ENCODE peak calls at places on chromosomes 6 and 20, in four cellular contexts. T is brain microvascular endothelial cell, N is psoas muscle, L is astrocyte. Y is an unnamed sample.

GRCh38 chr6:160238786-160239751 is 19.6 kb downstream of the SLC22A2 start:
- DNase-seq in T (no peak), N (no peak), L (no peak), Y (no peak)

GRCh38 chr6:77466055-77467028 is 3.1 kb upstream of the HTR1B start:
- DNase-seq in T (peak; percentile 81), N (peak; percentile 48), L (peak; percentile 51), Y (peak; percentile 40)

GRCh38 chr6:161079566-161080262 is 88.1 kb downstream of the MAP3K4 start:
- DNase-seq in T (peak; percentile 84), N (no peak), L (peak; percentile 92), Y (no peak)

GRCh38 chr6:112018619-112019416 is 35.1 kb upstream of the CCN6 start:
- DNase-seq in T (peak; percentile 42), N (peak; percentile 70), L (no peak), Y (no peak)

GRCh38 chr6:131353876-131354275 is 218.6 kb downstream of the AKAP7 start:
- DNase-seq in T (no peak), N (no peak), L (no peak), Y (no peak)

GRCh38 chr20:57654998-57655811 is 35.0 kb upstream of the ZBP1 start:
- DNase-seq in T (no peak), N (peak; percentile 34), L (no peak), Y (peak; percentile 23)

GRCh38 chr6:17393335-17394191 is at the start of gene CAP2:
- DNase-seq in T (peak; percentile 55), N (peak; percentile 91), L (peak; percentile 69), Y (no peak)

GRCh38 chr6:35152067-35152707 is 11.0 kb upstream of the TCP11 start:
- DNase-seq in T (no peak), N (no peak), L (peak; percentile 49), Y (no peak)

GRCh38 chr6:34055223-34055933 is 90.5 kb downstream of the GRM4 start:
- DNase-seq in T (peak; percentile 43), N (peak; percentile 77), L (peak; percentile 31), Y (peak; percentile 79)

GRCh38 chr6:30265594-30265993 is 52.4 kb upstream of the TRIM26 start:
- DNase-seq in T (no peak), N (no peak), L (no peak), Y (no peak)

GRCh38 chr6:151704383-151704782 is 103.1 kb upstream of the ESR1 start:
- DNase-seq in T (no peak), N (no peak), L (no peak), Y (no peak)

GRCh38 chr6:139888691-139889122 is 514.3 kb upstream of the CITED2 start:
- DNase-seq in T (no peak), N (no peak), L (peak; percentile 41), Y (no peak)

GRCh38 chr6:40387871-40388264 is 199.3 kb downstream of the LRFN2 start:
- DNase-seq in T (no peak), N (no peak), L (no peak), Y (peak; percentile 1)

GRCh38 chr6:38603492-38603891 is 36.2 kb downstream of the BTBD9 start:
- DNase-seq in T (no peak), N (no peak), L (no peak), Y (no peak)

GRCh38 chr6:156889469-156889868 is 112.3 kb downstream of the ARID1B start:
- DNase-seq in T (no peak), N (no peak), L (no peak), Y (no peak)

GRCh38 chr20:54267510-54268003 is 59.7 kb downstream of the PFDN4 start:
- DNase-seq in T (no peak), N (no peak), L (peak; percentile 55), Y (no peak)

GRCh38 chr6:53483423-53484353 is 61.2 kb downstream of the GCLC start:
- DNase-seq in T (no peak), N (peak; percentile 62), L (no peak), Y (no peak)

GRCh38 chr20:34708621-34709043 is 4.5 kb downstream of the TP53INP2 start:
- DNase-seq in T (no peak), N (peak; percentile 74), L (no peak), Y (peak; percentile 64)

GRCh38 chr20:53829086-53829703 is 235.6 kb upstream of the ZNF217 start:
- DNase-seq in T (peak; percentile 92), N (no peak), L (peak; percentile 96), Y (no peak)

GRCh38 chr20:53891306-53891894 is 179.0 kb downstream of the BCAS1 start:
- DNase-seq in T (no peak), N (no peak), L (no peak), Y (no peak)

GRCh38 chr6:43831211-43831610 is 61.2 kb downstream of the VEGFA start:
- DNase-seq in T (no peak), N (no peak), L (no peak), Y (no peak)

GRCh38 chr6:41568585-41569384 is 22.6 kb downstream of the FOXP4 start:
- DNase-seq in T (no peak), N (no peak), L (no peak), Y (no peak)

GRCh38 chr6:13427838-13428527 is 59.4 kb downstream of the GFOD1 start:
- DNase-seq in T (no peak), N (no peak), L (no peak), Y (peak; percentile 82)

GRCh38 chr20:47810116-47810672 is 24.9 kb upstream of the SULF2 start:
- DNase-seq in T (no peak), N (no peak), L (no peak), Y (no peak)

GRCh38 chr6:167701010-167701409 is 125.7 kb upstream of the AFDN start:
- DNase-seq in T (no peak), N (no peak), L (no peak), Y (no peak)

GRCh38 chr6:38498085-38498484 is 141.6 kb downstream of the BTBD9 start:
- DNase-seq in T (no peak), N (no peak), L (no peak), Y (no peak)

GRCh38 chr20:53826090-53826489 is 232.5 kb upstream of the ZNF217 start:
- DNase-seq in T (no peak), N (no peak), L (no peak), Y (no peak)

GRCh38 chr6:4487538-4487937 is 288.7 kb upstream of the CDYL start:
- DNase-seq in T (no peak), N (no peak), L (no peak), Y (no peak)

GRCh38 chr20:25227317-25227831 is 20.5 kb upstream of the PYGB start:
- DNase-seq in T (peak; percentile 77), N (no peak), L (peak; percentile 76), Y (no peak)

GRCh38 chr6:53321701-53322100 is 27.0 kb downstream of the ELOVL5 start:
- DNase-seq in T (no peak), N (no peak), L (no peak), Y (no peak)

GRCh38 chr20:25013478-25014380 is 21.2 kb upstream of the APMAP start:
- DNase-seq in T (no peak), N (no peak), L (no peak), Y (no peak)

DNA sequence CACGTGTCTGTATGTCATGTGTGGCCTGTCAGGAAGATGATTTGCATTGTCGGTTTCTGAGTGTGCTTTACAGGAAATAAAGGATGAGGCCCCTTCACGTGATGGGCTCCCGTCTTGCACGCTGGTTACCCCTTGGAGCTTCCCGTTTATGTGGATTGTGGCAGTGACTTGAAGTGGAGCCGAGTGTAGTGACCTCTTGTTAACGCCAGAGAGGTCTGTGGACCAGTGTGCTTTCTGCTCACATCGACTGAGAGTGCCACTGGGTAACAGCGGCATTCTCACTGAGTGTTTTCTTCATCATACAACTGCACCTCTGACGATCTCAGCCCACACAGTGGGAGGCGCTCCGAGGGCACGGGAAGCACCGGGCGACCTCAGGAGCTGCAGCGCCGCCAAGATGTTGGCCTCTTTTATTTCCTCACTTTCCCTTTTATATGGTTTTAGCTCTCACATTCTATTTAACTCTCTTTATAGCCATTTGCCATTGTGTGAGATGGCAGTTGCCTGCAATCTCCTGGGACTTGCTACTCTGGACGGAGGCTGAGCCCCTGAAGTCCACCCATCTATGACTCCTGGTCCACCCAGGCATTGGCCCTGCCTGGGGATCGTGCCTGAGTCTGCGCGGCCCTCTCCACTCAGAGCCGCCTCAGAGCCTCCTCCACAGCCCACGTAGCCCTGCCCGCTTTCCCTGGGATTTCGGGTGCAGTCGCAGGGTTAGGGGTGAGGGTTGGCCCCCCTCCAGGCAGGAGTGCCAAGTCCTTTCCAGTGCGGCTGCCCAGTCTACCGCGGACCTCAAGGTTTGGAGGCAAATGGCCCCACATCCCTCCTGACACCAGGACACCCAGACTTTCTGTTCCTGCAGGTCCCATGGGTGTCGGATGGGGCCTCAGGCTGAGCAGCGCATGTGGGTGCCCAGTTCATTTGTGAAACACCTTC is 238.9 kb downstream of the ERMARD start:
- DNase-seq in T (no peak), N (no peak), L (no peak), Y (peak; percentile 47)
- TF ChIP-seq CTCF in T (no peak), N (no peak), L (no peak), Y (no peak)

DNA sequence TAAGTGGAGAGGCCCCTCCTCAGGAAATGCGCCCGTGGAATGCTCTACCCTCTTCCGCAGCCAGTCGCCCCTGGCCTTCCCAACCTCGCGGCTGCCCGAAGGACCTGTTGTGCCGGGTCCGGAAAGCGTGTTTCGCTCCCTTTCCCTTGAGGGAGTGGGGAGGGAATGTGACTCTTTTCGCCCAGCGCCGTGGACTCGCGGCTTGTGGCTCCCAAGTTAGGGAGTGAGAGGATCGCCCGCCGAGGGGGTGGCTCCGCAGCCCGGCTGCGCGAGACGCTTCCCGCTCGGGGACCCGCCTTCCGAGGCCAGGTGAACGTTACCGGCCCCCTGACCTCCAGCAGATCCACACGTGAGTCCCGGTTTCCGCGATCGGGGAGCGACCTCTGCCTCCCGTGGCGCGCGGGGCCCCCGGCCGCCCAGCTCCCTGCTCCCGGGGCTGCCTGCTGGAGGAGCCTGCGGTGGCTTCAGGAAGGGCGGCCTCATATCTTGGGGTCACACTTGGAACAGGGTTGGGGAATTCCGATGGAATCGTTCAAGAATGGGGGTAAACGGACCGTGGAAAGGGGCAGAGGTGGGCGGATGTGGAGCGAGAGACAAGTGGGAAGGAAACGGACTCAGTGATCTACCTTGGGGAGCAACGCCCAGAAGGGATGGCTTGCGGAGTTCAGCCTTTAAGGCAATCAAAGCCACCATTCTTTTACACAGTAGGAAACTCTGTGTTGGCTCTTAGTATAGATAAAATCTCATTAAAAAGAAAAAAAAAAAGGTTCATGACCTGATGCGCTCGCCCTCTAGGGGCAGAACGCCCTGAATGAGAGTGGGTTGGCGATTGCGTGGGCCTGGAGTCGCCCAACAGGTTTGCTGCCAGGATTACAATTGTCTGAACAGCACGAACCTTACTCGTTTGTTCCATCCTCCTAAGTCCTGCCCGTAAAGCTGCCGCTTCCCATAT is 887 bp downstream of the TPD52L1 start:
- DNase-seq in T (no peak), N (peak; percentile 77), L (peak; percentile 25), Y (peak; percentile 19)
- TF ChIP-seq CTCF in T (peak; percentile 56), N (peak; percentile 52), L (peak; percentile 26), Y (no peak)

GRCh38 chr6:56757585-56757984 is 114.9 kb upstream of the DST start:
- DNase-seq in T (no peak), N (no peak), L (no peak), Y (no peak)
- TF ChIP-seq CTCF in T (peak; percentile 69), N (peak; percentile 19), L (peak; percentile 21), Y (peak; percentile 36)

GRCh38 chr6:103268335-103268734 is 1591.4 kb downstream of the HACE1 start:
- DNase-seq in T (no peak), N (no peak), L (no peak), Y (no peak)

DNA sequence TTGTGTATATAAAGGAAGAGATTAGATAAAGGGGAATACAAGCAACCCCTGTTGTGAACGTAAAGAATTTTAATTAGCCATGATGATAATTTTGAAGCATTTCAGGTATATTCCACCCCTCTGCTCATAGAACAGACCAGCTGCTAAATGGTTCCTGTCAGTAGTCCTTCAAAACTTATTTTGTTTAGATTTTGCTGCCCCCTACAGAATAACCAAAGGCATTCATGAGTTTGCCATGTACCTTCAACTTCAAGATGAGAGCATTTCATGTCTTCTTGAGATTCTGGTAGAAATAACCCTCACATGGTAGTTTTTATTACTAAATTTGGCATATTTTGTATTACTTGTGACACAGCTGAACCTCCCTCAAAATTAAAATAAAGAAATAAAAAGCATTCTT is 1586.7 kb downstream of the HACE1 start:
- DNase-seq in T (no peak), N (no peak), L (no peak), Y (no peak)
- TF ChIP-seq CTCF in T (peak; percentile 31), N (peak; percentile 22), L (peak; percentile 27), Y (no peak)

Y was measured in GM10248.